ENCODE peak calls at places on chromosomes 6 and 20, in four cellular contexts. Y is sigmoid colon, H is HepG2, A is transverse colon. K is an unnamed sample.

GRCh38 chr20:40683221-40683893 is 5.7 kb downstream of the MAFB start:
- DNase-seq in Y (no peak), H (no peak), A (no peak), K (no peak)

GRCh38 chr6:36757943-36758508 is 60.4 kb downstream of the RAB44 start:
- DNase-seq in Y (no peak), H (no peak), A (no peak), K (no peak)

GRCh38 chr6:112188906-112189305 is 65.5 kb downstream of the LAMA4 start:
- DNase-seq in Y (no peak), H (no peak), A (no peak), K (no peak)

GRCh38 chr6:67630146-67630545 is 1004.9 kb upstream of the ADGRB3 start:
- DNase-seq in Y (no peak), H (no peak), A (no peak), K (no peak)

GRCh38 chr6:45699663-45700062 is 316.0 kb downstream of the CLIC5 start:
- DNase-seq in Y (no peak), H (no peak), A (no peak), K (no peak)

GRCh38 chr6:43368517-43369160 is 808 bp downstream of the ZNF318 start:
- DNase-seq in Y (peak; percentile 73), H (peak; percentile 29), A (peak; percentile 50), K (no peak)

GRCh38 chr6:163457637-163458561 is 43.4 kb downstream of the QKI start:
- DNase-seq in Y (no peak), H (peak; percentile 23), A (peak; percentile 11), K (no peak)

GRCh38 chr6:52514514-52514913 is 62.3 kb downstream of the TRAM2 start:
- DNase-seq in Y (peak; percentile 85), H (no peak), A (no peak), K (no peak)

GRCh38 chr6:144898741-144899140 is 613.6 kb downstream of the UTRN start:
- DNase-seq in Y (no peak), H (no peak), A (no peak), K (no peak)

GRCh38 chr6:150346346-150346745 is 22.5 kb upstream of the IYD start:
- DNase-seq in Y (no peak), H (no peak), A (no peak), K (no peak)

GRCh38 chr6:160955508-160956295 is 35.9 kb upstream of the MAP3K4 start:
- DNase-seq in Y (no peak), H (no peak), A (no peak), K (peak; percentile 86)

GRCh38 chr6:40398034-40398679 is 189.0 kb downstream of the LRFN2 start:
- DNase-seq in Y (peak; percentile 15), H (no peak), A (no peak), K (no peak)

GRCh38 chr20:13274311-13274965 is 53.4 kb downstream of the ISM1 start:
- DNase-seq in Y (no peak), H (no peak), A (no peak), K (no peak)

GRCh38 chr6:125357515-125358256 is 55.9 kb upstream of the HDDC2 start:
- DNase-seq in Y (no peak), H (no peak), A (peak; percentile 39), K (no peak)

GRCh38 chr6:50837589-50838445 is 19.1 kb downstream of the TFAP2B start:
- DNase-seq in Y (no peak), H (peak; percentile 7), A (no peak), K (no peak)

GRCh38 chr20:24764027-24764797 is 184.9 kb upstream of the CST7 start:
- DNase-seq in Y (no peak), H (no peak), A (no peak), K (no peak)

GRCh38 chr20:47244451-47244850 is 112.0 kb downstream of the ZMYND8 start:
- DNase-seq in Y (no peak), H (no peak), A (no peak), K (no peak)

GRCh38 chr6:81997091-81997926 is 244.8 kb upstream of the TENT5A start:
- DNase-seq in Y (no peak), H (no peak), A (no peak), K (no peak)

GRCh38 chr20:21900431-21900830 is 195.0 kb downstream of the PAX1 start:
- DNase-seq in Y (no peak), H (no peak), A (no peak), K (no peak)

GRCh38 chr6:149337330-149337729 is 19.8 kb downstream of the TAB2 start:
- DNase-seq in Y (no peak), H (no peak), A (no peak), K (no peak)

GRCh38 chr6:28838289-28838633 is 85.5 kb downstream of the TRIM27 start:
- DNase-seq in Y (peak; percentile 68), H (peak; percentile 80), A (peak; percentile 67), K (peak; percentile 93)

GRCh38 chr6:42263165-42263852 is 45.6 kb upstream of the MRPS10 start:
- DNase-seq in Y (no peak), H (no peak), A (no peak), K (no peak)

GRCh38 chr6:41588083-41588482 is 41.9 kb downstream of the FOXP4 start:
- DNase-seq in Y (no peak), H (no peak), A (no peak), K (no peak)

GRCh38 chr6:125142614-125143013 is 11.0 kb upstream of the TPD52L1 start:
- DNase-seq in Y (no peak), H (no peak), A (no peak), K (no peak)

GRCh38 chr6:129801909-129802308 is 59.2 kb downstream of the TMEM244 start:
- DNase-seq in Y (no peak), H (no peak), A (peak; percentile 21), K (no peak)

DNA sequence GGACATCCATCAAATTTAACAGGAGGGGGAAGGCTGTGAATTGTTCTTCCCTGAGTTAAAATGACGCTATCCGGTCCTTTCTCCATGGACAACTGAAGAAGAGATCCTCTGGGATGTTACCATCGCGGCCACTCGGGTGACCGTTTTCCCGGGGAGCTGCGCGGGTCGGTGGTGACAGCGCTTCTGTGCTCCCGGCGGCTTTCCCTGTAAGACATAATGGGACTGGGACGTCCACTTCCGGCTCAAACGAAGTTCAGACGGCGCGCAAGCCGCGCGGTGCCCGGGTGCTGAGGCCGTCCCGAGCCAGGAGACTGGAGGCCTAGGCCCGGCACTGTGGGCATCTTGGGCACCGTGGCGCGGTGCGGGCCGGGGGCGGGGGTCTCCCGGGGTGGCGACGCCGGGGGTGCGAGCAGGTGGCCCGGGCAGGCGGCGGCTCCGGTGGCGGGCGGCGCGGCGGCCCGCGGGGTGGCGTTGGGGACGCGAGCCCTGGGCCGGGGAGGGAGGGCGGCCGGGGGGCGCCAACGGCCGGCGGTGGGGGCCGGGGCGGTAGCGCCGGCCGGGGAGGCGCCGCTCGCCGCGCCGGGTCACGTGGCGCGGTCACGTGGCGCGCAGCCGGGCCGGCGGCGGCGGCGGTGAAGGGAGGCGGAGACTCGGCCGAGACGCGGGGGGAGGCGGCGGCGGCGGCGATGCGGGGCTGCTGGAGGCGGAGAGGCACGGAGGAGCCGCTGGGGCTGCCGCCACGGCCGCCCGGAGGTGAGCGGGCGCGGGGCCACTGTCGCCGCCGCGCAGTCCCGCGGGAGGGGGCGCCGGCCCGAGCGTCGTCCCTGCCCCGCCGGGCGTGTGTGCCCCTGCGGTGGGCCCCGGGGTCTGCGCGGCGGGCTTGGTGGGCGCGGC is 63.6 kb downstream of the GTF2H5 start:
- DNase-seq in Y (peak; percentile 84), H (peak; percentile 74), A (peak; percentile 79), K (no peak)
- TF ChIP-seq POLR2A in Y (no peak), H (peak; percentile 52), A (peak; percentile 49), K (no peak)

GRCh38 chr6:32288426-32288825 is 64.6 kb upstream of the NOTCH4 start:
- DNase-seq in Y (no peak), H (no peak), A (no peak), K (no peak)
- TF ChIP-seq EP300 in Y (no peak), H (no peak), A (no peak), K (no peak)

GRCh38 chr20:62335532-62335931 is 31.6 kb downstream of the LAMA5 start:
- DNase-seq in Y (no peak), H (no peak), A (no peak), K (no peak)
- H3K4me1 ChIP-seq in Y (no peaks in the 10 kb centered on the region), H (peaks cover 9% of the 10 kb centered on the region), A (no peaks in the 10 kb centered on the region), K (no peaks in the 10 kb centered on the region)

GRCh38 chr6:156807028-156807427 is 29.9 kb downstream of the ARID1B start:
- DNase-seq in Y (no peak), H (no peak), A (no peak), K (no peak)

GRCh38 chr6:156809446-156810178 is 32.4 kb downstream of the ARID1B start:
- DNase-seq in Y (no peak), H (no peak), A (no peak), K (no peak)

GRCh38 chr6:156807795-156808194 is 30.6 kb downstream of the ARID1B start:
- DNase-seq in Y (no peak), H (no peak), A (no peak), K (no peak)

GRCh38 chr6:156808287-156808686 is 31.1 kb downstream of the ARID1B start:
- DNase-seq in Y (no peak), H (no peak), A (no peak), K (no peak)

DNA sequence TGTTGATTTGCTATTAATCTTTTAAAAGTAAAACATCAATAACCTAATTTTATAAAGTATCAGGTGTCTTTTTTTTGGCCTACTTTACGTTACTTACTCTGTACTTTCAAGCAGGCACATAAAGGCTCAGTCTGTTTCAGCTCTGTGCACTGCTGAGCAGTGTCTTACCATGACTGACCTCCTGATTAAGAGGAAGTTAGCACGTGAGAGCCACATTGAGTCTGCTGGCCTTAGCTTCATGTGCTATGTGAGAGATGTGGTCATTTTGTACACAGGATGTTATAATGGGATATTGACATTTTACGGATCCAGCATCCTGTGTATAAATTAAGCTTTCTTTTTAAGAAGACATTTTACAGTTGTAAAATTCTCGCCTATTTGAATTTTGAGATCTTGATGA is 31.9 kb downstream of the ARID1B start:
- DNase-seq in Y (no peak), H (no peak), A (no peak), K (no peak)
- TF ChIP-seq POLR2A in Y (no peak), H (no peak), A (no peak), K (no peak)

GRCh38 chr6:34248727-34249468 is at the start of gene SMIM29:
- DNase-seq in Y (peak; percentile 99), H (peak; percentile 94), A (peak; percentile 98), K (peak; percentile 99)
- TF ChIP-seq EP300 in Y (no peak), H (peak; percentile 11), A (no peak), K (no peak)

DNA sequence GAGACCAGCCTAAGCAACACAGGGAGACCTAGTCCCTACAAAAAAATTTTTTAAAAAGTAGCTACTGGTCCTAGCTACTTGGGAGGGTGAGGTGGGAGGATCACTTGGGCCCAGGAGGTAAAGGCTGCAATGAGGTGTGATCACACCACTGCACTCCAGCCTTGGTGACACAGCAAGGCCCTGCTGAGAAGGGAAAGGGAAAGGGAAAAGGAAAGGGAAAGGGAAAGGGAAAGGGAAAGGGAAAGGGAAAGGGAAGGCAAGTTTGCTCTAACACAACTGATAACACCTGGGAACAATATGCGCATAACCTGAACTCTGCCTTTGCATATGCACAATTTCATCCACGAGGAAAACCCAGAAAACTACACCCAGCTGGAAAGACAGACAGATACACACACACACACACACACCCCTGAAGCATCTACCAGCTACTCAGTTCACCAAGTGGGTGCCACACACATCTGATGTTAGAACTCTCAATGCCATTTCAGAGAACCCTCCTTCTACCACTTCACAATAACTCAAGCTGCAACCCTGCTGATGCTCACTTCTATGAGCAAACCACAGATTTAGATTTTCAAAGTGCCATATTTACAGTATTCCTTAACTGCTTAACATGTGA is 19.1 kb downstream of the B4GALT5 start:
- DNase-seq in Y (no peak), H (no peak), A (no peak), K (no peak)
- H3K4me1 ChIP-seq in Y (peaks cover 55% of the 10 kb centered on the region), H (peaks cover 97% of the 10 kb centered on the region), A (peaks cover 81% of the 10 kb centered on the region), K (peaks cover 64% of the 10 kb centered on the region)

K was measured in esophagus muscularis mucosa.